ENCODE peak calls at places on chromosomes 6 and 20, in four cellular contexts. L is astrocyte, Z is activated B cell treated with CpG ODN at 0.5 μM for 24 hours, B is astrocyte of the spinal cord. S is an unnamed sample.

GRCh38 chr20:35718972-35719635 is 19.9 kb downstream of the ROMO1 start:
- DNase-seq in B (no peak), Z (no peak), L (no peak), S (no peak)

GRCh38 chr6:116157391-116157790 is 31.5 kb upstream of the COL10A1 start:
- DNase-seq in L (no peak), Z (no peak), B (no peak), S (no peak)

GRCh38 chr20:11972478-11972877 is 54.8 kb downstream of the BTBD3 start:
- DNase-seq in B (no peak), Z (no peak), L (no peak), S (no peak)

GRCh38 chr6:29005183-29005885 is at the start of gene ZNF311:
- DNase-seq in Z (no peak), L (peak), B (peak), S (no peak)

GRCh38 chr20:63701329-63702035 is 5.0 kb downstream of the TNFRSF6B start:
- DNase-seq in Z (no peak), L (no peak), B (no peak), S (no peak)

GRCh38 chr6:28542440-28543293 is 17.0 kb downstream of the GPX5 start:
- DNase-seq in L (peak), B (peak), Z (no peak), S (peak)

GRCh38 chr6:42103753-42104094 is 38.7 kb downstream of the C6orf132 start:
- DNase-seq in Z (no peak), B (no peak), L (no peak), S (no peak)

GRCh38 chr6:44278316-44278715 is 8.1 kb downstream of the TMEM151B start:
- DNase-seq in Z (no peak), B (no peak), L (no peak), S (no peak)

GRCh38 chr20:57769756-57770155 is 59.9 kb upstream of the PMEPA1 start:
- DNase-seq in L (no peak), B (no peak), Z (no peak), S (no peak)

GRCh38 chr20:12627485-12627884 is 381.3 kb upstream of the SPTLC3 start:
- DNase-seq in Z (no peak), L (no peak), B (no peak), S (no peak)

GRCh38 chr6:113825776-113826175 is 31.4 kb upstream of the MARCKS start:
- DNase-seq in B (peak), L (peak), Z (no peak), S (no peak)

GRCh38 chr20:33839591-33839990 is 28.4 kb downstream of the CHMP4B start:
- DNase-seq in B (no peak), Z (no peak), L (no peak), S (no peak)

GRCh38 chr6:110938176-110938575 is 20.3 kb upstream of the GTF3C6 start:
- DNase-seq in Z (no peak), B (no peak), L (peak), S (no peak)

GRCh38 chr20:40941023-40941655 is 87.5 kb upstream of the TOP1 start:
- DNase-seq in Z (no peak), B (no peak), L (no peak), S (no peak)

GRCh38 chr20:40933758-40934157 is 94.9 kb upstream of the TOP1 start:
- DNase-seq in B (no peak), L (no peak), Z (no peak), S (no peak)

GRCh38 chr20:40939667-40940066 is 89.0 kb upstream of the TOP1 start:
- DNase-seq in L (no peak), B (no peak), Z (no peak), S (no peak)

GRCh38 chr20:40942015-40942414 is 86.6 kb upstream of the TOP1 start:
- DNase-seq in L (no peak), Z (no peak), B (no peak), S (no peak)

GRCh38 chr20:40938020-40938419 is 90.6 kb upstream of the TOP1 start:
- DNase-seq in L (no peak), Z (no peak), B (no peak), S (no peak)
- TF ChIP-seq CTCF in L (no peak), Z (no peak), B (peak), S (no peak)

GRCh38 chr20:9353180-9353915 is 161.0 kb upstream of the LAMP5 start:
- DNase-seq in Z (no peak), B (no peak), L (no peak), S (no peak)
- TF ChIP-seq CTCF in Z (no peak), B (peak), L (no peak), S (no peak)

DNA sequence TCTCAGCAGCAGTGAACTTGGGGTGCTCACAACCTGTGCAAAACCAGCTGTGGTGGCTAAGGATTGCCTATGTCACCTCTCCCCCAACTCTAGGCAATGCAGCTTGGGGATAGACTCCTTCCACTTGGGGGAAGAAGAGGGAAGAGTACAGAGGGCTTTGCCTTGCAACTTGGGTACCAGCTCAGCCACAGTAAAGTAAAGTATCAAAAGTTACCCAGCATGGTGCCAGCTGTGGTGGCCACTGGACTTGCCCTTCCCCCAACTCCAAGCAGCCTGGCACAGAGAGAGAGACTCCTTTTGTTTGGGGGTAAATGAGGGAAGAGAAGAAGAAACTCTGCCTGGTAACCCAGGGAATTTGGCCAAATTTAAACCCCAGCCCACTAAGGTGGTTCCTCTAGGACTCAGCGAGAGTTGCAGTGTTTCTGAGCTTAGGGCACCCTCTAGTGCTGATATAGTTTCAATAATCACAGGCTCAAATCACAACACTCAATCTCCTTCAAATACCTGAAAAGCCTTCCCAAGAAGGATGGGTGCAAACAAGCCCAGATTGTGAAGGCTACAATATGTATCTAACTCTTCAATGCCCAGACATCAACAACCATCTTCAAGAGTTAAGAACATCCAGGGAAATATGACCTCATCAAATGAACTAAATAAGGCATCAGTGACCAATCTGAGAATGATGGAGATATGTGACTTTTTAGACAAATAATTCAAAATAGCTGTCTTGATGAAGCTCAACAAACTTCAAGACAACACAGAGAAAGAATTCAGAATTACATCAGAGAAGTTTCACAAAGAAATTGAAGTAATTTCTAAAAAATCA is 7.6 kb upstream of the DEFB129 start:
- DNase-seq in Z (no peak), L (no peak), B (no peak), S (no peak)
- TF ChIP-seq CTCF in Z (no peak), L (no peak), B (peak), S (peak)

DNA sequence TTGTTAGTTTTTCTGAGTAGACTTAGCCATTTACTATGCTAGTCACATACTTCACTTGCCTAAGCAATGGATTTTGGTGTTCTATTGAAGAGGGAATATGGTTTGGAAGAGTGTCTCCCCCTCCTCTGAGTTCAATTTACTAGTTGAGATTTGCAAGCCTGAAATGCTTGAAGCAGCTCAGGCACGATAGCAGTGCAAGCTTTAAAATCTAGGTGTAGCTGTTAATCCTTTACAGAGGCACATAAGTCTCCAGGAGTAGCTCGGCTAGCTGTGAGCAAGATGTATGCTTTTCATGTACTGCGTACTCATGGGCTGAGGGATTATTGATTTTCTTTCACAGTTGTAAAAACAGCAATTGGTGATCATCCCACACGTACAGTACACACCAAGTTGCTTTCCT is 745 bp downstream of the FLRT3 start:
- DNase-seq in B (no peak), L (peak), Z (no peak), S (no peak)
- TF ChIP-seq CTCF in B (no peak), L (no peak), Z (no peak), S (no peak)

GRCh38 chr6:31764239-31764638 is 1.8 kb downstream of the SAPCD1 start:
- DNase-seq in Z (no peak), B (no peak), L (no peak), S (no peak)

GRCh38 chr6:31763617-31763940 is 1.1 kb downstream of the SAPCD1 start:
- DNase-seq in Z (no peak), B (peak), L (peak), S (no peak)

GRCh38 chr6:31762356-31762755 is at the start of gene SAPCD1:
- DNase-seq in Z (no peak), L (no peak), B (no peak), S (no peak)

GRCh38 chr6:31761343-31761742 is 1.1 kb upstream of the SAPCD1 start:
- DNase-seq in Z (no peak), B (no peak), L (no peak), S (no peak)

DNA sequence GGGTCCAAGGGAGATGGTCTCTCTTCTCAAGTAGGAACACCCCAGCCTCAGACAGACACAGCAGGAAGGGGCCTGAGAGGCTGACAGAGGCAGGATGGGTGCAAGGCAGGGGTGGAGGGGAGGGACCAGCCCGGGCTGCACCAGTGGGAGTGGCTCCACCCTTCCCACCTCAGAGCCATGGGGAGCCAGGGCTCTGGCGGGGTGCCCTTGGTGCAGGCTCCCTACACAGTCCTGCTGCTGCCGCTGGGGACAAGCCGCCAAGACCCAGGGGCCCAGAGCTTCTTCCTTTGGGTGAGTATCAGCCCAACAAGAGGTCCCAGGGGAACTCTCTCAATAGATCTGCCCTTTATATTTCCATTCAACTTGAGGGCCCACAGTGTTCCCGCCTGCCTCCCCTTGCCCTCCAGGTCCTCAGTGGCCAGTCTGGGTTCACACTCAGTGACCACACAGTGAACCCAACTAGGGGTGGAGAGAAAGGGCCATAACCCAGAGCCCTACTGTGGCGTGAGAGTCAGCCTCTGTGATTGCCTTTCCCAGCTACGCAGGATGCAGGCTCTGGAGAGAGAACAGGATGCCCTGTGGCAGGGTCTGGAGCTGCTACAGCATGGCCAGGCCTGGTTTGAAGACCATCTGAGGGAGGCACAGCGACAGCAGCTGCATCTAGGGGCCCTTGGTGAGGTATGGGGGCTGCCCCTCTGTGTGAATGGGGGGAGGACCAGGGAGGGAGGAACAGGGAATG is 591 bp downstream of the SAPCD1 start:
- DNase-seq in B (no peak), L (no peak), Z (no peak), S (no peak)
- TF ChIP-seq CTCF in B (no peak), L (no peak), Z (no peak), S (no peak)

DNA sequence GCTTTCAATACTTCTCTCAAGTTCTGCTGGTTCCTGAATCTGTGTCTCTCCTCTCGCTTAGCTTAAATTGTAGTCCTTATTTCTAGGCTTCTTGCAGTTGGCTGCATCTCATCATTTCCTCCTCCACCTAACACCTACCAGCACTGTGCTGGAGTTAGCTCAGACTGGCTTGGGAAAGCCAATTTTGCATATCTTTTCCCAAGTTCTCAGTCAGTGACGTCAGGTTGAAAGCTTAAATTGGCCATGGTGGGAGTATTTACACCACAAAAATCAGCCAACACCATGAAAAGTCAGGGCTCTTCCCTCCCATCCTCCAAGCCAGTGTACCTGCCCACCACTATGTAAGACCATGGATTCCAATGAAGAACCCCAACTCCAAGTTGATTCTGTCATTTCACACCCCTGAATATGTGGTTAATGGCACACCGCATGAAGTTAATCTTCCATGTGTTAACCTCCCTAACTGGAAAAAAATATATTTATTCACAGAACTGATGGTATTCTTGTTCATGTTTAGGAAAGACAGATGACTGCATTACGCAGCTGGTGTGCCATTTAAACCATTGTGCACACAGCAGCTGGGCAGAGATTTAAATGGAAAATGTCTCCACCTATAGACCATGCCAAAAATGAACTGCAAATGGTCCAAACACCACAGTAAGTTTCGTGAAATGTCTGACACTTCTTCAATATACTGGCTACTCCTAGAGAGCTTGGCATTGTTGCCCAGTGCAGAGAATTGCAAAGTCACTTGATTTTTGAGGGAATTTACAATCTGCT is 274.1 kb upstream of the MAP3K7 start:
- DNase-seq in Z (no peak), L (no peak), B (no peak), S (no peak)
- TF ChIP-seq CTCF in Z (no peak), L (no peak), B (no peak), S (peak)

GRCh38 chr20:56504373-56505005 is 20.1 kb upstream of the FAM209A start:
- DNase-seq in B (no peak), Z (no peak), L (no peak), S (no peak)
- TF ChIP-seq CTCF in B (peak), Z (no peak), L (peak), S (peak)

DNA sequence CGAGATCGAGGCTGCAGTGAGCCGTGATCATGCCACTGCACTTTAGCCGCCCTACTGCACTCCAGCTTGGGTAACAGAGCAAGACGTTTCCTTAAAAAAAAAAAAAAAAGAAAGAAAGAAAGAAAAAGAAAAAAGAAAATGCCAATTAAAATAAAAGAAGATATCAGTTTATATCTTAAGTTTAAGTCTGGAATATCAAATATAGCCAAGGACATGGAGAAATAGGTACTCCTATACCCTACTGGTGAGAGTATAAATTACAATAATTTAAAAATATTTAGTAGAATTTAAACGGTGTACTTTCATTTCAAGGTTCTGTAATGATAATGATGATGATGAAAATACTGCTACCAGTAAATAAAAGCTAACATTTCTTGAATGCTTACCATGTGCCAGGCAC is 3.8 kb upstream of the TRIM31 start:
- DNase-seq in Z (no peak), L (no peak), B (no peak), S (no peak)
- TF ChIP-seq CTCF in Z (no peak), L (no peak), B (no peak), S (peak)

GRCh38 chr6:141607956-141608355 is 524.8 kb upstream of the GJE1 start:
- DNase-seq in B (no peak), Z (no peak), L (no peak), S (no peak)

GRCh38 chr6:141610741-141611140 is 522.0 kb upstream of the GJE1 start:
- DNase-seq in Z (no peak), L (peak), B (peak), S (no peak)
- TF ChIP-seq CTCF in Z (no peak), L (peak), B (peak), S (peak)